ENCODE peak calls at places on chromosomes 2 and 18, in six cellular contexts. K is heart left ventricle; T is lower leg skin; D is pancreas; J is fibroblast of pulmonary artery; W is activated CD4-positive, alpha-beta T cell treated with anti-CD3 and anti-CD28 coated beads, Interleukin-2, amount 50 U/mL, for 24 hours. Q is an unnamed sample.

GRCh38 chr18:50955246-50955645 is 12.6 kb upstream of the ELAC1 start:
- DNase-seq in K (no peak), T (no peak), D (no peak), J (no peak), W (no peak), Q (no peak)

GRCh38 chr18:44846450-44846849 is 165.8 kb downstream of the SETBP1 start:
- DNase-seq in D (no peak), K (no peak), T (no peak), J (no peak), W (no peak), Q (no peak)

GRCh38 chr18:13710460-13710859 is 15.9 kb downstream of the FAM210A start:
- DNase-seq in T (no peak), K (no peak), W (no peak), D (no peak), J (no peak), Q (no peak)

GRCh38 chr18:5066380-5066977 is 130.6 kb downstream of the AKAIN1 start:
- DNase-seq in T (no peak), W (no peak), D (no peak), J (no peak), K (no peak), Q (no peak)

GRCh38 chr2:5977477-5977876 is 285.3 kb downstream of the SOX11 start:
- DNase-seq in T (no peak), J (no peak), D (no peak), W (no peak), K (no peak), Q (no peak)

GRCh38 chr2:210224660-210225460 is at the start of gene ACADL:
- DNase-seq in D (peak; percentile 90), K (peak; percentile 27), T (peak; percentile 92), J (peak; percentile 2), W (no peak), Q (peak; percentile 88)

GRCh38 chr18:34710430-34711386 is 610 bp downstream of the DTNA start:
- DNase-seq in D (no peak), J (peak; percentile 75), K (no peak), W (no peak), T (no peak), Q (no peak)

GRCh38 chr2:238509151-238509820 is 82.6 kb downstream of the ASB1 start:
- DNase-seq in J (peak; percentile 60), D (peak; percentile 25), W (no peak), T (no peak), K (no peak), Q (no peak)

GRCh38 chr2:169933124-169933711 is 106.0 kb downstream of the UBR3 start:
- DNase-seq in J (peak; percentile 62), K (no peak), W (no peak), D (no peak), T (no peak), Q (no peak)

GRCh38 chr2:24080721-24081120 is 3.9 kb downstream of the TP53I3 start:
- DNase-seq in J (no peak), K (no peak), W (no peak), D (no peak), T (no peak), Q (no peak)

GRCh38 chr18:58228762-58229161 is 184.7 kb downstream of the NEDD4L start:
- DNase-seq in K (no peak), J (no peak), W (no peak), T (no peak), D (no peak), Q (no peak)

GRCh38 chr18:57762686-57763085 is 40.4 kb downstream of the ATP8B1 start:
- DNase-seq in W (no peak), D (no peak), T (no peak), K (no peak), J (no peak), Q (no peak)

GRCh38 chr2:63776382-63776781 is 65.3 kb upstream of the UGP2 start:
- DNase-seq in K (no peak), D (no peak), W (no peak), T (no peak), J (no peak), Q (no peak)

GRCh38 chr18:79387214-79387613 is 8.5 kb upstream of the NFATC1 start:
- DNase-seq in D (no peak), W (no peak), K (no peak), T (peak; percentile 39), J (no peak), Q (no peak)

GRCh38 chr2:232539298-232540231 is at the start of gene CHRNG:
- DNase-seq in K (no peak), T (peak; percentile 83), D (no peak), W (no peak), J (no peak), Q (no peak)

GRCh38 chr2:236174608-236175001 is 6.4 kb upstream of the GBX2 start:
- DNase-seq in T (peak; percentile 66), K (no peak), W (no peak), J (no peak), D (no peak), Q (no peak)

GRCh38 chr18:11994346-11994707 is 13.0 kb downstream of the IMPA2 start:
- DNase-seq in W (no peak), T (peak; percentile 92), K (no peak), J (peak; percentile 88), D (no peak), Q (no peak)

GRCh38 chr18:37403100-37403781 is 162.4 kb downstream of the CELF4 start:
- DNase-seq in T (no peak), D (no peak), W (no peak), K (peak; percentile 61), J (peak; percentile 77), Q (no peak)

GRCh38 chr2:101614127-101614759 is 83.3 kb upstream of the MAP4K4 start:
- DNase-seq in J (no peak), K (no peak), W (no peak), T (no peak), D (no peak), Q (no peak)

GRCh38 chr2:120954939-120955338 is 219.3 kb downstream of the GLI2 start:
- DNase-seq in K (no peak), W (no peak), D (no peak), J (no peak), T (no peak), Q (no peak)

GRCh38 chr18:11591957-11592356 is 17.4 kb upstream of the SLC35G4 start:
- DNase-seq in T (no peak), K (no peak), D (no peak), W (no peak), J (no peak), Q (no peak)

Q was measured in tibial artery.